ENCODE peak calls at places on chromosomes 16 and 17, in four cellular contexts. One of them, this sample, is unnamed.
A peak's percentile ranks its signal among the peaks of the same experiment; 100 is the strongest.

GRCh38 chr17:29032798-29033197 is 10.1 kb upstream of the PIPOX start:
- DNase-seq in endodermal cell: peak; percentile 94
- DNase-seq in pancreas: no peak
- DNase-seq in stomach: no peak
- DNase-seq in this sample: no peak

GRCh38 chr16:27852116-27852515 is 211.4 kb downstream of the GSG1L start:
- DNase-seq in pancreas: no peak
- DNase-seq in stomach: no peak
- DNase-seq in endodermal cell: no peak
- DNase-seq in this sample: no peak

GRCh38 chr17:61467416-61468262 is 15.4 kb downstream of the TBX4 start:
- DNase-seq in pancreas: no peak
- DNase-seq in endodermal cell: peak; percentile 96
- DNase-seq in stomach: peak; percentile 38
- DNase-seq in this sample: no peak

GRCh38 chr17:39709998-39710964 is 10.4 kb downstream of the ERBB2 start:
- DNase-seq in stomach: no peak
- DNase-seq in pancreas: no peak
- DNase-seq in endodermal cell: no peak
- DNase-seq in this sample: no peak

GRCh38 chr17:28047806-28048205 is 5.3 kb downstream of the NLK start:
- DNase-seq in stomach: no peak
- DNase-seq in pancreas: no peak
- DNase-seq in endodermal cell: peak; percentile 65
- DNase-seq in this sample: no peak

GRCh38 chr16:79776243-79776884 is 175.8 kb upstream of the MAF start:
- DNase-seq in endodermal cell: peak; percentile 62
- DNase-seq in stomach: no peak
- DNase-seq in pancreas: no peak
- DNase-seq in this sample: no peak

GRCh38 chr17:77882481-77883212 is 75.9 kb upstream of the TNRC6C start:
- DNase-seq in endodermal cell: no peak
- DNase-seq in pancreas: peak; percentile 68
- DNase-seq in stomach: peak; percentile 44
- DNase-seq in this sample: peak; percentile 27

GRCh38 chr17:18270046-18270850 is 9.8 kb downstream of the MIEF2 start:
- DNase-seq in pancreas: no peak
- DNase-seq in endodermal cell: peak; percentile 51
- DNase-seq in stomach: no peak
- DNase-seq in this sample: no peak

GRCh38 chr16:4179763-4180260 is 62.1 kb downstream of the SRL start:
- DNase-seq in endodermal cell: no peak
- DNase-seq in pancreas: no peak
- DNase-seq in stomach: no peak
- DNase-seq in this sample: no peak

GRCh38 chr16:71658771-71659170 is 32.8 kb downstream of the MARVELD3 start:
- DNase-seq in endodermal cell: no peak
- DNase-seq in stomach: no peak
- DNase-seq in pancreas: no peak
- DNase-seq in this sample: no peak

GRCh38 chr17:75010683-75011406 is 1.6 kb upstream of the MRPL58 start:
- DNase-seq in pancreas: no peak
- DNase-seq in endodermal cell: peak; percentile 78
- DNase-seq in stomach: peak; percentile 71
- DNase-seq in this sample: no peak

GRCh38 chr16:50422926-50423325 is 54.1 kb upstream of the BRD7 start:
- DNase-seq in endodermal cell: no peak
- DNase-seq in stomach: no peak
- DNase-seq in pancreas: no peak
- DNase-seq in this sample: no peak

GRCh38 chr17:47847341-47848197 is 3.4 kb downstream of the SP6 start:
- DNase-seq in pancreas: no peak
- DNase-seq in endodermal cell: peak; percentile 94
- DNase-seq in stomach: no peak
- DNase-seq in this sample: no peak

GRCh38 chr17:38727661-38728220 is 2.4 kb upstream of the CISD3 start:
- DNase-seq in endodermal cell: no peak
- DNase-seq in pancreas: peak; percentile 16
- DNase-seq in stomach: no peak
- DNase-seq in this sample: no peak

GRCh38 chr17:34241062-34241461 is 14.0 kb upstream of the CCL2 start:
- DNase-seq in endodermal cell: no peak
- DNase-seq in pancreas: peak; percentile 54
- DNase-seq in stomach: peak; percentile 29
- DNase-seq in this sample: peak; percentile 19

GRCh38 chr17:30513346-30513745 is 36.1 kb downstream of the GOSR1 start:
- DNase-seq in pancreas: no peak
- DNase-seq in endodermal cell: no peak
- DNase-seq in stomach: no peak
- DNase-seq in this sample: no peak

GRCh38 chr17:48990882-48991357 is 6.3 kb upstream of the IGF2BP1 start:
- DNase-seq in endodermal cell: peak; percentile 55
- DNase-seq in pancreas: no peak
- DNase-seq in stomach: no peak
- DNase-seq in this sample: no peak

GRCh38 chr17:82845163-82845807 is 5.5 kb upstream of the ZNF750 start:
- DNase-seq in stomach: no peak
- DNase-seq in endodermal cell: no peak
- DNase-seq in pancreas: no peak
- DNase-seq in this sample: no peak

GRCh38 chr17:40432864-40433528 is 10.3 kb upstream of the IGFBP4 start:
- DNase-seq in pancreas: no peak
- DNase-seq in stomach: peak; percentile 22
- DNase-seq in endodermal cell: no peak
- DNase-seq in this sample: no peak

DNA sequence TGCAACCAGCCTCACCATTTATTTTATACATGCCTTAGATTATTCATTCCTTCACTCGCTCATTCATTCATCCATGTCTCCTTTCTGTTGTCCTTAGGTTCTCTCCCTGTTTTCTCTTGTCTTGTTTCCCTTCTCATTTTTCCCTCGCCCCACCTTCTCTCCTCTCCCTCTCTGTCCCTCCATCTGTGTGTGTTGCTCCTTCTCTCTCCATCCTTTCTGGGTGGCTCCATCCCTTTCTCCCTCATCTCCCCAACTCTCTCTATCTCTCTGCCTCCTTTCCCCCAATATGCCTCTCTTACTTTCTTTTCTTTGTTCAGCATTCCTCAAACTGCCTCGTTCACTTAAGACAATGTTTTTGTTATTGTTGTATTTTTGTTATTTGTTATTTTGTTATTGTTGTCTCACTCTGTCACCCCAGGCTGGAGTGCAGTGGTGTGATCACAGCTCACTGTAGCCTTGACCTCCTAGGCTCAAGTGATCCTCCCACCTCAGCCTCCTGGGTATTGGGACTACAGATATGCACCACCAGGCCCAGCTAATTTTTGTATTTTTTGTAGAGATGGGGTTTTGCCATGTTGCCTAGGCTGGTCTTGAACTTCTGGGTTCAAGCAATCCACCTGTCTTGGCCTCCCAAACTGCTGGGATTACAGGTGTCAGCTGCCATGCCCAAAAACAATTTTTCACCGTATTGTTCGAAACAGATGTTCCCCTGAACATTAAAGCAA is 14.4 kb downstream of the SOCS1 start:
- DNase-seq in pancreas: no peak
- DNase-seq in endodermal cell: no peak
- DNase-seq in stomach: no peak
- DNase-seq in this sample: no peak
- H3K27ac ChIP-seq in pancreas: no peak overlapping the region
- H3K27ac ChIP-seq in endodermal cell: no peak overlapping the region
- H3K27ac ChIP-seq in stomach: no peak overlapping the region
- H3K27ac ChIP-seq in this sample: no peak overlapping the region

DNA sequence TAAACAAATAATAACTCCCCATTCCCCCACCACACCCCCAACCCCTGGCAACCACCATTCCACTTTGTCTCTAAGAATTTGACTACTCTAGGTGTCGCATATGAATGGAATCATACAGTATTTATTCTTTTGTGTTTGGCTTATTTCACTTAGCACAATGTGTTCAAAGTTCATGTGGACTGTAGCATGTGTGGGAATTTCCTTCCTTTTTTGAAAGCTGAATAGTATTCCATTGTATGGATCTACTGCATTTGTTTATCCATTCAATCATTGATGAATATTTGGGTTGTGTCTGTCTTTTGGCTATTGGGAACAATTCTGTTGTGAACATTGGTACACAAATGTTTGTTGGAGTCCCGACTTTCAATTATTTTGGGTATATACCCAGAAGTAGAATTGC is 3.3 kb upstream of the ACSF2 start:
- DNase-seq in stomach: no peak
- DNase-seq in pancreas: no peak
- DNase-seq in endodermal cell: no peak
- DNase-seq in this sample: no peak
- H3K27ac ChIP-seq in stomach: no peak overlapping the region
- H3K27ac ChIP-seq in pancreas: no peak overlapping the region
- H3K27ac ChIP-seq in endodermal cell: no peak overlapping the region
- H3K27ac ChIP-seq in this sample: no peak overlapping the region

GRCh38 chr17:43025766-43026537 is 921 bp downstream of the RND2 start:
- DNase-seq in pancreas: no peak
- DNase-seq in endodermal cell: no peak
- DNase-seq in stomach: no peak
- DNase-seq in this sample: no peak

GRCh38 chr17:43028221-43028861 is 3.3 kb downstream of the RND2 start:
- DNase-seq in stomach: no peak
- DNase-seq in pancreas: no peak
- DNase-seq in endodermal cell: no peak
- DNase-seq in this sample: no peak

GRCh38 chr17:43027091-43028032 is 2.3 kb downstream of the RND2 start:
- DNase-seq in endodermal cell: peak; percentile 80
- DNase-seq in pancreas: no peak
- DNase-seq in stomach: no peak
- DNase-seq in this sample: no peak

GRCh38 chr17:43025290-43025657 is 243 bp downstream of the RND2 start:
- DNase-seq in stomach: no peak
- DNase-seq in pancreas: no peak
- DNase-seq in endodermal cell: no peak
- DNase-seq in this sample: no peak

DNA sequence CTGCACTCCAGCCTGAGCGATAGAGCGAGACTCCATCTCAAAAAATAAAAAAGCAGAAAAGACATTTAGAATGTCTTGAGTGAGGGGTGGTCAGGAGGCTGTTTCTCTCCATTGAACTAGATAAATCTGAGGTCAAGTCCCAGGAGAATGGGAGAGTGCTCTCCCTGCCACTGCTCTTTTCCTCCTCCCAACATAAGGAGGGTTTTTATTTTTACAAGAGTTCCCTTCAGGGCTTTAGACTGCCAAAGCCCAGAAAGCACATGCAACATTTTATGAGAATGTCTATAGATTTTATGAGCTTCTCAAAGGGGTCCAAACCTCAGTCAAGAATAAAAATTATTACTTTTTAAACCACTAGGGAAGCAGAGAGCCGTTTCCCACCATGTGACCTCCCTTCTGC is 1.6 kb downstream of the RND2 start:
- DNase-seq in endodermal cell: no peak
- DNase-seq in pancreas: no peak
- DNase-seq in stomach: no peak
- DNase-seq in this sample: no peak
- H3K27ac ChIP-seq in endodermal cell: no peak overlapping the region
- H3K27ac ChIP-seq in pancreas: no peak overlapping the region
- H3K27ac ChIP-seq in stomach: no peak overlapping the region
- H3K27ac ChIP-seq in this sample: no peak overlapping the region

GRCh38 chr17:8140413-8141029 is 11.7 kb downstream of the PER1 start:
- DNase-seq in pancreas: peak; percentile 19
- DNase-seq in stomach: no peak
- DNase-seq in endodermal cell: no peak
- DNase-seq in this sample: no peak

GRCh38 chr17:8137645-8138342 is 13.9 kb upstream of the HES7 start:
- DNase-seq in pancreas: no peak
- DNase-seq in endodermal cell: no peak
- DNase-seq in stomach: no peak
- DNase-seq in this sample: no peak

GRCh38 chr17:8140058-8140412 is 12.2 kb downstream of the PER1 start:
- DNase-seq in pancreas: peak; percentile 41
- DNase-seq in stomach: no peak
- DNase-seq in endodermal cell: no peak
- DNase-seq in this sample: no peak

GRCh38 chr17:8138672-8139371 is 13.4 kb downstream of the PER1 start:
- DNase-seq in endodermal cell: peak; percentile 100
- DNase-seq in pancreas: peak; percentile 92
- DNase-seq in stomach: peak; percentile 96
- DNase-seq in this sample: peak; percentile 88

DNA sequence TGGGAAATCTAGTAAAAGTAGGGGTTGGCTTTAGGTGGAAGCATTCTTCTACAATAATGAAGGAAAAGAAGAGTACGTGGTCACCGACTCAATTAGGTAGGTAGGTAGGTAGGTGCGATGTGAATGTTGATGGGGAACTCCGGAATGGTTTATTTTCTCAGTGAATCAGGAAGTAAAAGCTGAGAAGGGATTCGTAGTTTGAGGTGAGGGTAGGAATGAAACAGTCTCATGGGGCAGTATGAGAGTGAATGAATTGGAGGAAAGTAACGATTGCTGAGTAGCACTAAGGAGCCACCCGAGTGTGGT is 13.9 kb downstream of the PER1 start:
- DNase-seq in pancreas: no peak
- DNase-seq in stomach: no peak
- DNase-seq in endodermal cell: no peak
- DNase-seq in this sample: no peak
- H3K27ac ChIP-seq in pancreas: peak overlapping the region; percentile 92
- H3K27ac ChIP-seq in stomach: peak overlapping the region; percentile 87
- H3K27ac ChIP-seq in endodermal cell: no peak overlapping the region
- H3K27ac ChIP-seq in this sample: peak overlapping the region; percentile 92